ENCODE peak calls at places on chromosomes 5 and 9, in ten cellular contexts. One of them, this sample, is unnamed.

GRCh38 chr9:94779693-94780290 is 53.3 kb downstream of the AOPEP start:
- DNase-seq in D721Med: no peak
- DNase-seq in cortex of kidney: no peak
- DNase-seq in activated T-helper 9 cell treated with anti-CD3 and anti-CD28 coated beads, Interleukin-2, amount 50 U/mL, for 16 hours: no peak
- DNase-seq in HS-27A: no peak
- DNase-seq in GDM1: no peak
- DNase-seq in NCI-H2081 treated with DMSO at 0.1 percent for 48 hours: no peak
- DNase-seq in left ventricle myocardium superior: no peak
- DNase-seq in activated gamma-delta T cell treated with Interleukin-2 at 50 U/mL for 16 hours: no peak
- DNase-seq in GM19239: no peak
- DNase-seq in this sample: no peak

GRCh38 chr5:57887851-57888621 is 405.4 kb upstream of the ACTBL2 start:
- DNase-seq in left ventricle myocardium superior: peak
- DNase-seq in cortex of kidney: no peak
- DNase-seq in GDM1: peak
- DNase-seq in activated gamma-delta T cell treated with Interleukin-2 at 50 U/mL for 16 hours: no peak
- DNase-seq in D721Med: peak
- DNase-seq in activated T-helper 9 cell treated with anti-CD3 and anti-CD28 coated beads, Interleukin-2, amount 50 U/mL, for 16 hours: no peak
- DNase-seq in NCI-H2081 treated with DMSO at 0.1 percent for 48 hours: peak
- DNase-seq in GM19239: no peak
- DNase-seq in HS-27A: no peak
- DNase-seq in this sample: no peak

GRCh38 chr5:39080597-39081204 is 6.5 kb upstream of the RICTOR start:
- DNase-seq in cortex of kidney: no peak
- DNase-seq in left ventricle myocardium superior: no peak
- DNase-seq in activated gamma-delta T cell treated with Interleukin-2 at 50 U/mL for 16 hours: peak
- DNase-seq in GDM1: peak
- DNase-seq in D721Med: peak
- DNase-seq in GM19239: peak
- DNase-seq in HS-27A: no peak
- DNase-seq in NCI-H2081 treated with DMSO at 0.1 percent for 48 hours: no peak
- DNase-seq in activated T-helper 9 cell treated with anti-CD3 and anti-CD28 coated beads, Interleukin-2, amount 50 U/mL, for 16 hours: no peak
- DNase-seq in this sample: no peak

GRCh38 chr5:172692451-172692850 is 51.4 kb downstream of the NEURL1B start:
- DNase-seq in GM19239: no peak
- DNase-seq in NCI-H2081 treated with DMSO at 0.1 percent for 48 hours: no peak
- DNase-seq in GDM1: no peak
- DNase-seq in D721Med: no peak
- DNase-seq in activated T-helper 9 cell treated with anti-CD3 and anti-CD28 coated beads, Interleukin-2, amount 50 U/mL, for 16 hours: no peak
- DNase-seq in activated gamma-delta T cell treated with Interleukin-2 at 50 U/mL for 16 hours: no peak
- DNase-seq in HS-27A: no peak
- DNase-seq in left ventricle myocardium superior: no peak
- DNase-seq in cortex of kidney: no peak
- DNase-seq in this sample: no peak

GRCh38 chr9:124221685-124222084 is 36.1 kb upstream of the NEK6 start:
- DNase-seq in HS-27A: no peak
- DNase-seq in left ventricle myocardium superior: no peak
- DNase-seq in NCI-H2081 treated with DMSO at 0.1 percent for 48 hours: no peak
- DNase-seq in D721Med: no peak
- DNase-seq in activated gamma-delta T cell treated with Interleukin-2 at 50 U/mL for 16 hours: no peak
- DNase-seq in GM19239: no peak
- DNase-seq in GDM1: no peak
- DNase-seq in activated T-helper 9 cell treated with anti-CD3 and anti-CD28 coated beads, Interleukin-2, amount 50 U/mL, for 16 hours: no peak
- DNase-seq in cortex of kidney: no peak
- DNase-seq in this sample: no peak

GRCh38 chr5:124806026-124806856 is 59.8 kb upstream of the ZNF608 start:
- DNase-seq in NCI-H2081 treated with DMSO at 0.1 percent for 48 hours: peak
- DNase-seq in activated gamma-delta T cell treated with Interleukin-2 at 50 U/mL for 16 hours: no peak
- DNase-seq in activated T-helper 9 cell treated with anti-CD3 and anti-CD28 coated beads, Interleukin-2, amount 50 U/mL, for 16 hours: no peak
- DNase-seq in GM19239: no peak
- DNase-seq in left ventricle myocardium superior: peak
- DNase-seq in HS-27A: no peak
- DNase-seq in GDM1: no peak
- DNase-seq in cortex of kidney: no peak
- DNase-seq in D721Med: no peak
- DNase-seq in this sample: no peak

GRCh38 chr5:81020478-81021167 is 60.5 kb downstream of the RASGRF2 start:
- DNase-seq in D721Med: no peak
- DNase-seq in cortex of kidney: no peak
- DNase-seq in HS-27A: no peak
- DNase-seq in activated gamma-delta T cell treated with Interleukin-2 at 50 U/mL for 16 hours: no peak
- DNase-seq in GM19239: no peak
- DNase-seq in GDM1: no peak
- DNase-seq in left ventricle myocardium superior: no peak
- DNase-seq in NCI-H2081 treated with DMSO at 0.1 percent for 48 hours: no peak
- DNase-seq in activated T-helper 9 cell treated with anti-CD3 and anti-CD28 coated beads, Interleukin-2, amount 50 U/mL, for 16 hours: no peak
- DNase-seq in this sample: no peak

GRCh38 chr5:33892419-33893151 is 795 bp upstream of the ADAMTS12 start:
- DNase-seq in GM19239: no peak
- DNase-seq in GDM1: no peak
- DNase-seq in activated gamma-delta T cell treated with Interleukin-2 at 50 U/mL for 16 hours: no peak
- DNase-seq in activated T-helper 9 cell treated with anti-CD3 and anti-CD28 coated beads, Interleukin-2, amount 50 U/mL, for 16 hours: no peak
- DNase-seq in HS-27A: peak
- DNase-seq in left ventricle myocardium superior: no peak
- DNase-seq in cortex of kidney: no peak
- DNase-seq in D721Med: no peak
- DNase-seq in NCI-H2081 treated with DMSO at 0.1 percent for 48 hours: no peak
- DNase-seq in this sample: no peak

GRCh38 chr9:107948086-107948485 is 458.5 kb upstream of the KLF4 start:
- DNase-seq in HS-27A: no peak
- DNase-seq in cortex of kidney: no peak
- DNase-seq in left ventricle myocardium superior: no peak
- DNase-seq in activated gamma-delta T cell treated with Interleukin-2 at 50 U/mL for 16 hours: no peak
- DNase-seq in NCI-H2081 treated with DMSO at 0.1 percent for 48 hours: no peak
- DNase-seq in D721Med: no peak
- DNase-seq in GM19239: no peak
- DNase-seq in GDM1: no peak
- DNase-seq in activated T-helper 9 cell treated with anti-CD3 and anti-CD28 coated beads, Interleukin-2, amount 50 U/mL, for 16 hours: no peak
- DNase-seq in this sample: no peak

GRCh38 chr9:37922391-37923120 is 18.6 kb upstream of the SLC25A51 start:
- DNase-seq in left ventricle myocardium superior: peak
- DNase-seq in activated gamma-delta T cell treated with Interleukin-2 at 50 U/mL for 16 hours: no peak
- DNase-seq in HS-27A: no peak
- DNase-seq in activated T-helper 9 cell treated with anti-CD3 and anti-CD28 coated beads, Interleukin-2, amount 50 U/mL, for 16 hours: no peak
- DNase-seq in NCI-H2081 treated with DMSO at 0.1 percent for 48 hours: no peak
- DNase-seq in D721Med: no peak
- DNase-seq in GM19239: no peak
- DNase-seq in cortex of kidney: no peak
- DNase-seq in GDM1: no peak
- DNase-seq in this sample: peak

GRCh38 chr9:84169240-84169639 is 171.3 kb downstream of the SLC28A3 start:
- DNase-seq in activated T-helper 9 cell treated with anti-CD3 and anti-CD28 coated beads, Interleukin-2, amount 50 U/mL, for 16 hours: no peak
- DNase-seq in HS-27A: no peak
- DNase-seq in D721Med: no peak
- DNase-seq in GM19239: no peak
- DNase-seq in cortex of kidney: no peak
- DNase-seq in GDM1: no peak
- DNase-seq in left ventricle myocardium superior: no peak
- DNase-seq in NCI-H2081 treated with DMSO at 0.1 percent for 48 hours: no peak
- DNase-seq in activated gamma-delta T cell treated with Interleukin-2 at 50 U/mL for 16 hours: no peak
- DNase-seq in this sample: no peak

GRCh38 chr5:142095651-142096330 is 12.8 kb upstream of the NDFIP1 start:
- DNase-seq in activated T-helper 9 cell treated with anti-CD3 and anti-CD28 coated beads, Interleukin-2, amount 50 U/mL, for 16 hours: peak
- DNase-seq in GM19239: no peak
- DNase-seq in GDM1: no peak
- DNase-seq in cortex of kidney: no peak
- DNase-seq in HS-27A: no peak
- DNase-seq in D721Med: no peak
- DNase-seq in activated gamma-delta T cell treated with Interleukin-2 at 50 U/mL for 16 hours: peak
- DNase-seq in left ventricle myocardium superior: no peak
- DNase-seq in NCI-H2081 treated with DMSO at 0.1 percent for 48 hours: no peak
- DNase-seq in this sample: peak

GRCh38 chr9:125632321-125633115 is 74.5 kb downstream of the MAPKAP1 start:
- DNase-seq in activated T-helper 9 cell treated with anti-CD3 and anti-CD28 coated beads, Interleukin-2, amount 50 U/mL, for 16 hours: no peak
- DNase-seq in cortex of kidney: no peak
- DNase-seq in NCI-H2081 treated with DMSO at 0.1 percent for 48 hours: no peak
- DNase-seq in left ventricle myocardium superior: no peak
- DNase-seq in GDM1: peak
- DNase-seq in GM19239: peak
- DNase-seq in HS-27A: no peak
- DNase-seq in D721Med: no peak
- DNase-seq in activated gamma-delta T cell treated with Interleukin-2 at 50 U/mL for 16 hours: no peak
- DNase-seq in this sample: no peak

GRCh38 chr5:132961887-132962286 is 1.5 kb downstream of the AFF4 start:
- DNase-seq in GM19239: no peak
- DNase-seq in cortex of kidney: no peak
- DNase-seq in activated T-helper 9 cell treated with anti-CD3 and anti-CD28 coated beads, Interleukin-2, amount 50 U/mL, for 16 hours: no peak
- DNase-seq in activated gamma-delta T cell treated with Interleukin-2 at 50 U/mL for 16 hours: no peak
- DNase-seq in left ventricle myocardium superior: no peak
- DNase-seq in GDM1: no peak
- DNase-seq in NCI-H2081 treated with DMSO at 0.1 percent for 48 hours: no peak
- DNase-seq in HS-27A: no peak
- DNase-seq in D721Med: no peak
- DNase-seq in this sample: no peak

This sample was measured in CD8-positive, alpha-beta memory T cell.